ENCODE peak calls at places on chromosomes 3 and 15, in nine cellular contexts. F is Calu3, X is mucosa of descending colon, K is OCI-LY7, T is WERI-Rb-1, M is esophagus squamous epithelium, D is endothelial cell, V is A549, Z is AG04449. C is an unnamed sample.

GRCh38 chr15:38695249-38696119 is 130.9 kb upstream of the RASGRP1 start:
- DNase-seq in F (no peak), X (no peak), K (no peak), T (no peak), M (no peak), D (no peak), V (no peak), Z (no peak), C (no peak)

GRCh38 chr3:157819415-157819814 is 286.8 kb downstream of the SHOX2 start:
- DNase-seq in F (no peak), X (no peak), K (no peak), T (no peak), M (no peak), D (no peak), V (no peak), Z (no peak), C (no peak)

GRCh38 chr3:88057650-88058321 is 1.0 kb downstream of the CGGBP1 start:
- DNase-seq in F (no peak), X (no peak), K (no peak), T (no peak), M (no peak), D (no peak), V (no peak), Z (no peak), C (peak; percentile 59)

GRCh38 chr3:197737319-197737649 is 580 bp upstream of the RUBCN start:
- DNase-seq in F (no peak), X (no peak), K (no peak), T (no peak), M (no peak), D (no peak), V (no peak), Z (no peak), C (no peak)

GRCh38 chr3:78570482-78570881 is 1197.3 kb downstream of the ROBO1 start:
- DNase-seq in F (no peak), X (no peak), K (no peak), T (no peak), M (no peak), D (no peak), V (no peak), Z (no peak), C (no peak)

GRCh38 chr3:54968546-54969172 is 40.8 kb upstream of the LRTM1 start:
- DNase-seq in F (no peak), X (no peak), K (no peak), T (no peak), M (no peak), D (no peak), V (no peak), Z (no peak), C (peak; percentile 85)

GRCh38 chr15:79724804-79725203 is 172.0 kb downstream of the MTHFS start:
- DNase-seq in F (no peak), X (no peak), K (no peak), T (no peak), M (no peak), D (no peak), V (no peak), Z (no peak), C (no peak)

GRCh38 chr3:10869460-10869859 is 53.4 kb downstream of the SLC6A11 start:
- DNase-seq in F (no peak), X (no peak), K (no peak), T (no peak), M (no peak), D (no peak), V (no peak), Z (no peak), C (no peak)

GRCh38 chr15:41990243-41990605 is 17.9 kb upstream of the EHD4 start:
- DNase-seq in F (no peak), X (peak; percentile 24), K (peak; percentile 7), T (no peak), M (no peak), D (no peak), V (no peak), Z (no peak), C (no peak)

GRCh38 chr3:71069797-71070196 is 513.7 kb downstream of the FOXP1 start:
- DNase-seq in F (peak; percentile 66), X (peak; percentile 61), K (peak; percentile 76), T (peak; percentile 31), M (no peak), D (peak; percentile 69), V (peak; percentile 57), Z (no peak), C (peak; percentile 59)

GRCh38 chr3:18438586-18438985 is 13.4 kb upstream of the SATB1 start:
- DNase-seq in F (no peak), X (peak; percentile 55), K (peak; percentile 33), T (no peak), M (no peak), D (no peak), V (no peak), Z (no peak), C (no peak)

GRCh38 chr3:66692751-66693140 is 191.9 kb upstream of the LRIG1 start:
- DNase-seq in F (no peak), X (no peak), K (no peak), T (no peak), M (no peak), D (no peak), V (no peak), Z (no peak), C (peak; percentile 6)

GRCh38 chr15:25805006-25805405 is 58.1 kb downstream of the ATP10A start:
- DNase-seq in F (no peak), X (no peak), K (no peak), T (no peak), M (no peak), D (no peak), V (no peak), Z (no peak), C (no peak)

DNA sequence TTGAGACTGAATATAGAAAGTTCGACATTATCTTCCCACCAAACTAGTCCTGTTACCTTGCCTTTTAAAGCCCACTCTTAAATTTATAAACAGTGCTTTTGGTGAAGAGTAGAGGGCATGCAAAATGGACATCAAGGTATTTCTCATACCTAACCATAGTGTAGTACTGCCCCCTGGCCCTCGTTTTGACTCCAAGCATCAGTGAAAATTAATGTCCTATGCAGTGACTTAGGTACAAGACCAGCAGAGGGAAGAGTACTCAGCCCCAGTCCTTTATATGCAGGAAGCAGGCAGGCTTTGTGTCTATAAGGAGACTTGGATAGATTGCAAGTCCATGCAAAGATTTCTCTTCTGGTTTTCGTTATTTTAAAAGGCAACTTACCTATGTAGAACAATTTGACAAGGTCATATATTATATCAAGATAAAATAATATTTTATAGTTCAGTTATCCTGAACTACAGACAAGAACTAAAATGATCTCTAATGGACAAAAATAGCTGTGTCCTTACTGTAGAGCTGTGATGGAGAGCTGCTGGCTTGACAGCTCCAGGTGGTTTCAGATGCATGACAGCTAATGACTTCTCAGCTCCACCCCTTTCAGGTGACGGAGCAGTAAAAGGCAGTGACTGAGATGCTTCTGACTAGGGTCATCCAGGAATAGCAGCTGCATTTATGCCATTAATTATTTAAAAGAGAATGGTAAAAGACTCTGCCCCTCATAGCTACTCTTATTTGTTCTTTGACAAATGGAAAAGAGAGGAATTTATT is 646.1 kb downstream of the SQOR start:
- DNase-seq in F (peak; percentile 33), X (no peak), K (peak; percentile 1), T (peak; percentile 81), M (no peak), D (no peak), V (no peak), Z (no peak), C (no peak)
- TF ChIP-seq CTCF in F (no peak), X (no peak), K (peak; percentile 29), T (peak; percentile 62), M (no peak), D (no peak), V (no peak), Z (no peak), C (no peak)

GRCh38 chr15:48109212-48109611 is 11.6 kb upstream of the SLC24A5 start:
- DNase-seq in F (no peak), X (no peak), K (no peak), T (no peak), M (no peak), D (no peak), V (no peak), Z (no peak), C (no peak)

GRCh38 chr15:48112242-48112641 is 8.5 kb upstream of the SLC24A5 start:
- DNase-seq in F (peak; percentile 9), X (no peak), K (peak; percentile 11), T (peak; percentile 77), M (no peak), D (peak; percentile 38), V (no peak), Z (no peak), C (peak; percentile 76)

DNA sequence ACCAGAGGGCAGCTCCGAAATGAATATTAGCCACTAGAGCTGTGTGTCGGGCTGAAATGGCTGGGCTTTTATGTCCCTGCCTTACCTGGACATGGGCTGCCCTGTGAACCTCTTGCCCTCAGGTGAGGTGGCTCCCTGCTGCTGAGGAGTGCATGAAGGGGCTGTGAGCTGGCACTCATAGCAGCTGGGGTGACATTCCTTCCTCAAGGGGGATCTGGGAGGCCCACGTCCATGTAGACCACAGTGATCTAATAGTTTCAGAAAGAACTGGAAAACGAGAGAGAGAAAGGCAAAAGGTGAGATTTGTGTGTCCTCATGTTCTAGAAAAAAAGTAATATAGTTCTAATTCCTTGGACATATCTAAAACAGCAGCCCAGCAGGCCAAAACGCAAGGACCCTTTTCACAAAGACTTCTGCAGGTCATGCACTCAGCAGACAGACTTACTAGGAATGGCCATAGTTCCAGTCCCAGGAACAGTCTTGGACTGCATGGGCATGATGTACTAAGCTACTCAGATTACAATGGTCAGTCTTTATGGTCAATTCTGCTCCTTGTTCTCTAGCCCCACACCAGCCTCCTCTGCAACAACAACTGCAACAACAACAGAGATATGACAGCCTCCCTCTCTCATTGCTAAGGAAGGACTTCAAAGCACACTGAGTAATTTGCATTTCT is 10.8 kb upstream of the SLC24A5 start:
- DNase-seq in F (no peak), X (no peak), K (no peak), T (no peak), M (no peak), D (no peak), V (no peak), Z (no peak), C (no peak)
- TF ChIP-seq CTCF in F (no peak), X (no peak), K (no peak), T (no peak), M (no peak), D (no peak), V (no peak), Z (no peak), C (no peak)

GRCh38 chr3:43926073-43926472 is 235.3 kb downstream of the ABHD5 start:
- DNase-seq in F (no peak), X (no peak), K (peak; percentile 26), T (no peak), M (no peak), D (no peak), V (no peak), Z (no peak), C (no peak)
- TF ChIP-seq CTCF in F (no peak), X (no peak), K (peak; percentile 65), T (no peak), M (no peak), D (no peak), V (no peak), Z (no peak), C (no peak)

DNA sequence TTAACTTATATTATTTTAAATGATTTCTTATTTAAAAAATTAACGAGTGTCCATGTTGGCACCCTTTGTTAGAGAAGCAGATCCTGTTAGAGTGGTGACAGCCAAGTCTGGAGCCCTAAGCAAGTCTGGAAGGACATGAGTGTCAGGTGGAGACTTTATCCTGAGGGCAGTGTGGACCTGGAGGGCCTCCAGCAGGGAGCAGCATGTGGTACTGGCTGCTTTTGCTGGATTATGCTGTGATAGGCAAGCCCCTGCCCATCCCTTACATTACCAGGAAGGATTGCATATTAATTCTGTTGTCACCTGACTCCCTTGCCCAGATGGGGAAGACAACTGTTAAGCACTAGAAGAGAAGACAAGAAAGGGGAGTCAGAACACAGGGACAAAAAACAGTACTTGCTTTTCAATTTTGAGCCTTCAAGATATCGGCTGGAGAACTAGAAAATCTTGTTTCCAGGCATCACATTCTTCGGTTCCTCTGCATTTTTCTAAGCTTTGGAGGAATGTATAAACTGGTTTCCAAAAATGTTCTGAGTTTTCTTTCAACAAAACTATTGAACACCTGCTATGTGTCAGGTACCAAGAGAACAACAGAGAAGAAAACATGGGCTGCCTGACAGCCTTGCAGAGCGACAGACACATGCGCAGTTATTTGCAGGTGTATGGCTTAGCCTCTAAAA is 22.7 kb downstream of the ZNF860 start:
- DNase-seq in F (peak; percentile 15), X (no peak), K (no peak), T (peak; percentile 63), M (no peak), D (no peak), V (no peak), Z (no peak), C (no peak)
- TF ChIP-seq CTCF in F (no peak), X (no peak), K (peak; percentile 15), T (peak; percentile 62), M (no peak), D (no peak), V (no peak), Z (no peak), C (peak; percentile 23)

C was measured in choroid plexus epithelial cell.